ENCODE peak calls at places on chromosomes 16 and 17, in six cellular contexts. D is neural crest cell; J is neural progenitor cell; Q is KBM-7; A is Jurkat, Clone E6-1; X is caudate nucleus. F is an unnamed sample.

GRCh38 chr16:67150833-67151396 is at the start of gene B3GNT9:
- DNase-seq in A (no peak), Q (no peak), D (peak; percentile 52), J (peak; percentile 86), X (no peak), F (no peak)

GRCh38 chr16:83004868-83005652 is 378.3 kb downstream of the CDH13 start:
- DNase-seq in J (no peak), D (no peak), A (no peak), X (no peak), Q (no peak), F (no peak)

GRCh38 chr16:9197957-9198661 is 106.7 kb downstream of the HAPSTR1 start:
- DNase-seq in Q (no peak), X (no peak), D (no peak), J (no peak), A (no peak), F (no peak)

GRCh38 chr16:57632568-57632967 is 4.1 kb downstream of the ADGRG1 start:
- DNase-seq in X (no peak), A (no peak), J (no peak), D (no peak), Q (no peak), F (no peak)

GRCh38 chr17:78923660-78924453 is 1.3 kb downstream of the TIMP2 start:
- DNase-seq in D (no peak), A (peak; percentile 87), X (no peak), J (peak; percentile 40), Q (peak; percentile 61), F (no peak)

GRCh38 chr17:1898872-1899271 is 69.1 kb downstream of the RPA1 start:
- DNase-seq in X (no peak), Q (no peak), A (no peak), D (no peak), J (no peak), F (no peak)

GRCh38 chr16:1929105-1929504 is 10.9 kb upstream of the HS3ST6 start:
- DNase-seq in X (no peak), J (no peak), Q (no peak), A (no peak), D (no peak), F (no peak)

GRCh38 chr17:1647802-1648581 is 1.7 kb downstream of the RILP start:
- DNase-seq in J (peak; percentile 69), Q (no peak), A (no peak), D (no peak), X (no peak), F (no peak)

GRCh38 chr16:50280932-50281331 is 14.6 kb downstream of the ADCY7 start:
- DNase-seq in D (no peak), A (no peak), Q (no peak), X (no peak), J (no peak), F (no peak)

GRCh38 chr16:13835935-13836334 is 84.0 kb upstream of the ERCC4 start:
- DNase-seq in Q (no peak), D (no peak), A (no peak), J (no peak), X (peak; percentile 10), F (no peak)

GRCh38 chr17:40490289-40490853 is 11.1 kb downstream of the TNS4 start:
- DNase-seq in J (peak; percentile 48), Q (no peak), X (peak; percentile 38), A (peak; percentile 65), D (no peak), F (no peak)

GRCh38 chr16:10736926-10737625 is 6.6 kb upstream of the NUBP1 start:
- DNase-seq in X (peak; percentile 14), Q (peak; percentile 86), A (peak; percentile 69), J (peak; percentile 69), D (peak; percentile 62), F (peak; percentile 73)

GRCh38 chr16:87951550-87952538 is 610 bp downstream of the BANP start:
- DNase-seq in J (no peak), Q (no peak), A (no peak), X (no peak), D (no peak), F (no peak)

GRCh38 chr16:17930280-17930679 is 406.3 kb downstream of the NPIPA8 start:
- DNase-seq in X (no peak), A (no peak), Q (no peak), J (no peak), D (no peak), F (no peak)

GRCh38 chr17:19533718-19534561 is at the start of gene SLC47A1:
- DNase-seq in D (peak; percentile 22), J (peak; percentile 67), X (no peak), Q (no peak), A (no peak), F (peak; percentile 23)

GRCh38 chr16:10895053-10895946 is 18.3 kb downstream of the CIITA start:
- DNase-seq in X (no peak), J (peak; percentile 90), Q (peak; percentile 49), A (peak; percentile 33), D (peak; percentile 72), F (peak; percentile 44)

GRCh38 chr17:45246861-45247428 is 14.9 kb downstream of the SPATA32 start:
- DNase-seq in A (no peak), X (no peak), D (peak; percentile 65), J (peak; percentile 89), Q (peak; percentile 21), F (no peak)

GRCh38 chr17:1713878-1714487 is 3.8 kb upstream of the TLCD2 start:
- DNase-seq in D (peak; percentile 41), A (no peak), J (peak; percentile 86), X (no peak), Q (peak; percentile 43), F (peak; percentile 71)

GRCh38 chr16:55821210-55821609 is 11.7 kb downstream of the CES1 start:
- DNase-seq in J (no peak), Q (no peak), D (no peak), A (no peak), X (no peak), F (no peak)

GRCh38 chr16:67283039-67283825 is 3.9 kb downstream of the PLEKHG4 start:
- DNase-seq in A (no peak), D (no peak), X (no peak), J (no peak), Q (no peak), F (no peak)

GRCh38 chr16:56932588-56933265 is 785 bp downstream of the HERPUD1 start:
- DNase-seq in Q (peak; percentile 60), X (peak; percentile 66), A (no peak), D (peak; percentile 40), J (peak; percentile 69), F (peak; percentile 83)

GRCh38 chr17:76736349-76737081 is 616 bp downstream of the SRSF2 start:
- DNase-seq in A (no peak), D (peak; percentile 51), X (peak; percentile 38), J (peak; percentile 91), Q (peak; percentile 51), F (peak; percentile 59)

F was measured in NCI-H460.